ENCODE peak calls at places on chromosomes 12 and 14, in six cellular contexts. T is GM03348; J is NCI-H2081; Q is substantia nigra; L is kidney tubule cell; G is effector memory CD8-positive, alpha-beta T cell. N is an unnamed sample.

GRCh38 chr14:67883717-67884116 is 64.1 kb downstream of the RAD51B start:
- DNase-seq in G (no peak), L (peak; percentile 30), Q (no peak), J (peak; percentile 4), T (peak; percentile 55), N (no peak)

GRCh38 chr12:116881867-116882507 is 746 bp upstream of the HRK start:
- DNase-seq in Q (no peak), G (no peak), J (no peak), L (no peak), T (no peak), N (no peak)

GRCh38 chr14:22994762-22995275 is 12.5 kb upstream of the AJUBA start:
- DNase-seq in Q (no peak), L (peak; percentile 26), T (peak; percentile 54), J (no peak), G (no peak), N (no peak)

GRCh38 chr14:58752782-58753181 is 115.0 kb downstream of the DACT1 start:
- DNase-seq in G (no peak), Q (peak; percentile 33), T (no peak), J (no peak), L (peak; percentile 69), N (no peak)

GRCh38 chr12:109714141-109714912 is 702 bp downstream of the FAM222A start:
- DNase-seq in G (peak; percentile 41), T (peak; percentile 71), L (peak; percentile 51), Q (peak; percentile 27), J (peak; percentile 54), N (peak; percentile 27)

GRCh38 chr12:52561880-52562449 is 9.0 kb upstream of the KRT71 start:
- DNase-seq in T (no peak), G (no peak), Q (no peak), J (no peak), L (peak; percentile 21), N (no peak)

GRCh38 chr12:123043536-123044001 is 63.1 kb downstream of the ARL6IP4 start:
- DNase-seq in Q (peak; percentile 12), G (peak; percentile 42), L (peak; percentile 94), T (peak; percentile 95), J (peak; percentile 51), N (no peak)

GRCh38 chr14:22630486-22630885 is 13.7 kb downstream of the OR6J1 start:
- DNase-seq in L (no peak), T (peak; percentile 75), Q (no peak), G (no peak), J (no peak), N (no peak)

GRCh38 chr12:26723379-26724308 is 109.3 kb downstream of the ITPR2 start:
- DNase-seq in Q (no peak), L (peak; percentile 62), G (no peak), J (no peak), T (peak; percentile 44), N (no peak)

GRCh38 chr12:97940629-97941028 is 478.0 kb downstream of the RMST start:
- DNase-seq in L (peak; percentile 67), Q (no peak), G (no peak), J (no peak), T (peak; percentile 20), N (no peak)

GRCh38 chr14:28375295-28375694 is 391.3 kb upstream of the FOXG1 start:
- DNase-seq in G (no peak), J (no peak), T (no peak), L (no peak), Q (peak; percentile 1), N (no peak)

GRCh38 chr12:59708484-59708883 is 112.7 kb downstream of the SLC16A7 start:
- DNase-seq in J (no peak), Q (no peak), L (peak; percentile 20), T (no peak), G (no peak), N (no peak)

GRCh38 chr12:92927055-92927435 is 2.0 kb downstream of the EEA1 start:
- DNase-seq in T (peak; percentile 24), J (no peak), Q (no peak), G (peak; percentile 5), L (peak; percentile 63), N (no peak)

GRCh38 chr14:99636487-99636886 is 8.4 kb upstream of the HHIPL1 start:
- DNase-seq in J (no peak), L (no peak), G (no peak), T (no peak), Q (no peak), N (no peak)

GRCh38 chr14:56585461-56586084 is 6.0 kb downstream of the TMEM260 start:
- DNase-seq in Q (no peak), J (peak; percentile 69), T (no peak), G (no peak), L (no peak), N (no peak)

GRCh38 chr14:52012635-52013034 is 23.3 kb downstream of the RTRAF start:
- DNase-seq in J (no peak), Q (no peak), L (no peak), G (no peak), T (no peak), N (no peak)

GRCh38 chr12:51901881-51902280 is 5.4 kb upstream of the ACVRL1 start:
- DNase-seq in Q (no peak), T (no peak), J (no peak), G (no peak), L (no peak), N (no peak)

GRCh38 chr14:34361504-34362011 is 100.5 kb downstream of the SPTSSA start:
- DNase-seq in J (no peak), L (peak; percentile 51), Q (no peak), G (no peak), T (no peak), N (no peak)

N was measured in KG1.